ENCODE peak calls at places on chromosome 18, in ten cellular contexts. D, Q, G, F, M, P, Y, I, T and V are unnamed samples.

GRCh38 chr18:4755848-4756247 is 300.7 kb upstream of the DLGAP1 start:
- DNase-seq in D (no peak), Q (no peak), G (no peak), F (no peak), M (no peak), P (no peak), Y (no peak), I (no peak), T (no peak), V (no peak)

GRCh38 chr18:29307231-29307630 is 1130.3 kb upstream of the CDH2 start:
- DNase-seq in D (no peak), Q (no peak), G (no peak), F (no peak), M (no peak), P (no peak), Y (no peak), I (no peak), T (no peak), V (no peak)

GRCh38 chr18:13374096-13374467 is 155.5 kb downstream of the LDLRAD4 start:
- DNase-seq in D (no peak), Q (no peak), G (no peak), F (no peak), M (no peak), P (no peak), Y (no peak), I (no peak), T (no peak), V (peak)

GRCh38 chr18:78768655-78769501 is 210.7 kb upstream of the SALL3 start:
- DNase-seq in D (no peak), Q (no peak), G (no peak), F (no peak), M (no peak), P (no peak), Y (no peak), I (no peak), T (no peak), V (peak)

GRCh38 chr18:12255626-12256026 is 1.5 kb downstream of the CIDEA start:
- DNase-seq in D (no peak), Q (no peak), G (no peak), F (peak), M (no peak), P (no peak), Y (peak), I (no peak), T (peak), V (no peak)

GRCh38 chr18:22524783-22525182 is 107.1 kb upstream of the CTAGE1 start:
- DNase-seq in D (no peak), Q (no peak), G (no peak), F (no peak), M (no peak), P (peak), Y (no peak), I (no peak), T (no peak), V (no peak)

GRCh38 chr18:41936471-41937134 is 18.4 kb upstream of the PIK3C3 start:
- DNase-seq in D (no peak), Q (no peak), G (no peak), F (no peak), M (peak), P (no peak), Y (no peak), I (no peak), T (no peak), V (no peak)

GRCh38 chr18:56632070-56633022 is 6.0 kb downstream of the TXNL1 start:
- DNase-seq in D (no peak), Q (no peak), G (no peak), F (no peak), M (no peak), P (no peak), Y (no peak), I (no peak), T (no peak), V (no peak)

GRCh38 chr18:13003466-13003896 is 12.3 kb downstream of the CEP192 start:
- DNase-seq in D (peak), Q (no peak), G (peak), F (peak), M (peak), P (peak), Y (peak), I (peak), T (peak), V (no peak)

GRCh38 chr18:56256659-56257058 is 381.7 kb downstream of the TXNL1 start:
- DNase-seq in D (no peak), Q (no peak), G (no peak), F (no peak), M (no peak), P (no peak), Y (no peak), I (no peak), T (no peak), V (no peak)

GRCh38 chr18:29962579-29962978 is 1080.0 kb downstream of the DSC3 start:
- DNase-seq in D (no peak), Q (no peak), G (no peak), F (peak), M (no peak), P (no peak), Y (no peak), I (no peak), T (no peak), V (no peak)

GRCh38 chr18:79108520-79109215 is 39.5 kb downstream of the ATP9B start:
- DNase-seq in D (no peak), Q (no peak), G (no peak), F (peak), M (no peak), P (no peak), Y (no peak), I (no peak), T (no peak), V (no peak)

GRCh38 chr18:26902296-26902695 is 36.8 kb upstream of the AQP4 start:
- DNase-seq in D (no peak), Q (no peak), G (no peak), F (no peak), M (no peak), P (no peak), Y (no peak), I (no peak), T (no peak), V (no peak)

GRCh38 chr18:59923539-59924196 is 23.9 kb downstream of the PMAIP1 start:
- DNase-seq in D (no peak), Q (peak), G (no peak), F (no peak), M (no peak), P (no peak), Y (no peak), I (no peak), T (no peak), V (no peak)

GRCh38 chr18:51857989-51858388 is 482.0 kb upstream of the DCC start:
- DNase-seq in D (no peak), Q (no peak), G (no peak), F (no peak), M (no peak), P (no peak), Y (no peak), I (peak), T (no peak), V (no peak)

GRCh38 chr18:78540636-78541400 is 438.8 kb upstream of the SALL3 start:
- DNase-seq in D (no peak), Q (no peak), G (no peak), F (no peak), M (no peak), P (no peak), Y (no peak), I (no peak), T (no peak), V (peak)

GRCh38 chr18:44153976-44154375 is 526.7 kb upstream of the SETBP1 start:
- DNase-seq in D (no peak), Q (no peak), G (no peak), F (peak), M (no peak), P (no peak), Y (no peak), I (no peak), T (no peak), V (no peak)

GRCh38 chr18:44556296-44556695 is 124.4 kb upstream of the SETBP1 start:
- DNase-seq in D (no peak), Q (no peak), G (no peak), F (no peak), M (no peak), P (no peak), Y (no peak), I (no peak), T (no peak), V (no peak)

GRCh38 chr18:70450658-70451253 is 161.9 kb downstream of the SOCS6 start:
- DNase-seq in D (peak), Q (no peak), G (no peak), F (no peak), M (peak), P (peak), Y (peak), I (no peak), T (peak), V (no peak)

GRCh38 chr18:22964116-22964515 is 31.0 kb downstream of the RBBP8 start:
- DNase-seq in D (no peak), Q (no peak), G (no peak), F (no peak), M (no peak), P (peak), Y (no peak), I (no peak), T (no peak), V (no peak)

GRCh38 chr18:7946724-7947377 is 379.7 kb downstream of the PTPRM start:
- DNase-seq in D (peak), Q (no peak), G (no peak), F (peak), M (peak), P (peak), Y (peak), I (no peak), T (peak), V (no peak)

GRCh38 chr18:22946841-22947240 is 13.7 kb downstream of the RBBP8 start:
- DNase-seq in D (no peak), Q (no peak), G (no peak), F (no peak), M (no peak), P (no peak), Y (no peak), I (no peak), T (no peak), V (no peak)

GRCh38 chr18:3044931-3045698 is 32.2 kb upstream of the LPIN2 start:
- DNase-seq in D (no peak), Q (no peak), G (no peak), F (peak), M (no peak), P (no peak), Y (peak), I (no peak), T (no peak), V (peak)

GRCh38 chr18:57210711-57211411 is 64.0 kb downstream of the BOD1L2 start:
- DNase-seq in D (no peak), Q (peak), G (no peak), F (no peak), M (no peak), P (no peak), Y (peak), I (no peak), T (no peak), V (no peak)

DNA sequence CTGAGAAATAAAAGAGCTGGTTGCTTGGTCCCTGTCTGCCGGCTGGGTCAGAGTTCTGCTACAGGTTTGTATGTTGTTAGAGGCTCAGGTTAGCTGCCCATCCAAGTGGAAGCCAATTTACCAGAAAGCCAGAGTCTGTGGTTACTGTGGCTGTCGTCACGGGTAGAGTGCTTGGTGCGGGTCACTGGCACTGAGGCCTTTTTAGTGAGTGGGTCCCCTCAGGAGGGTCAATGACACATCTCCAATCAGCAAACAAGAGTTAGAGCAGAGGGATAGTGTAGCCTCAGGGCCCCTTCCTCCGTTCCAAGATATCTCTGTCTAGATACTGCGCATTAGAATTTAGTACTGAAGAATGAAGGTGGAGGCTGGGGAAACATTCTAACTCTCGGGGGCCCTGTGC is 41.2 kb downstream of the CTIF start:
- DNase-seq in D (no peak), Q (no peak), G (no peak), F (no peak), M (no peak), P (no peak), Y (no peak), I (no peak), T (no peak), V (no peak)
- TF ChIP-seq CTCF in D (no peak), Q (no peak), G (no peak), F (no peak), M (no peak), P (no peak), Y (no peak), I (no peak), T (no peak), V (no peak)

GRCh38 chr18:63022429-63023022 is 297.0 kb downstream of the BCL2 start:
- DNase-seq in D (peak), Q (no peak), G (peak), F (no peak), M (no peak), P (no peak), Y (no peak), I (no peak), T (no peak), V (no peak)

GRCh38 chr18:63028380-63028779 is 291.2 kb downstream of the BCL2 start:
- DNase-seq in D (no peak), Q (no peak), G (no peak), F (no peak), M (no peak), P (no peak), Y (no peak), I (no peak), T (no peak), V (no peak)

DNA sequence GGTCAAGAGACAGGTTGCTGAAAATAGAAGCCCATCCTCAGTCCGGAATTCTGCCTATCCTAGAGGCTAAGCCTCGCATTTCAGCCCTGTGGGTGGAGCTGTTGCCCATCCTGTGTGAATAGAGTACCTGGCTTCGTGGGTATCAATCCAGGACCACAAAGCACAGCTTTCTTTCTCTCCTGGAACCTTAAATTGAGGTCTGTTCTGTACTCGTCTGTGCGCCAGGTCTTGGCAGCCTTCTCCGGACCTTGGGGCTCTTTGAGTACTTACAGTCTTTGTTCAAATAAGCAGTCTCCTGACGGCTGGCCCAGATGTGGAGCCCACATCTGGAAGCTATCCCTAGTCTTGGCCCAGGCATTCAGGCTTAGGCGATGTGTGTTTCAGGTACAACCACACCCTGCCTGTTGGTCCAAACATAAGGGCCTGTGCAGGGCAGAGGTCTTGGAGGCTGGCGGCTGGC is 294.3 kb downstream of the BCL2 start:
- DNase-seq in D (peak), Q (no peak), G (peak), F (peak), M (no peak), P (no peak), Y (peak), I (peak), T (no peak), V (no peak)
- TF ChIP-seq CTCF in D (peak), Q (peak), G (no peak), F (peak), M (peak), P (peak), Y (peak), I (peak), T (peak), V (peak)

DNA sequence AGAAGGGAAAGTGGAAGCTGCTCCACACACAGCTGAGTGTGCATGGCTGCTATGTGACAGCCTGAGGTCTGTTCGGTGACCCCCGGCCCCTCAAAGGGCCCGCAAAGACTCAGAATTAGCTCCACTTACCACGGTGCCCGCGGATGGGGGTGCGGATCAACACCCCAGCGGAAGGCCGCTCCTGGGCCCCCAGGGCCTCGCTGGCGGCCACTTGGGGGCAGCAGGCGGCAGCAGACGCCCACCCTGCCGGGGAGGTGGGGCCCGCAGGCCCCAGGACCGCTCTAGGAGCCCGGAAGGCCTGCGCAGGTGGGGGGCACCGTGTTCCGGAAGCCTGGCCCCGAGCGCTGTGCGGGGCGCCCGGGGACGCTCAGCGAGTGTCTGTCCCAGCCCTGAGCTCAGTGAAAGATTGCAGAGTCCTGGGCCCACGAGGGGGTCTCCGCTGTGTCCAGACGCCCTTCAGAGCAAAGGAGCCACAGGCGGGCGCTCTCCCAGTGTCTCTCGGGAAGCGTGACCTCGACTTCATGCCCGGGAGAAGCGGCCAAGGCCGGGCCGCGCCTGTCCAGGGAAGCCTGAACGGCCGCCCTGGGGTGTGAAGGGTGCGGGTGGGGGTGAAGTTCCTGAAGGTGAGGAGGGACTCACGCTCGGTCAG is 118.6 kb downstream of the VAPA start:
- DNase-seq in D (peak), Q (no peak), G (peak), F (no peak), M (no peak), P (no peak), Y (no peak), I (no peak), T (no peak), V (no peak)
- TF ChIP-seq CTCF in D (no peak), Q (peak), G (peak), F (no peak), M (no peak), P (no peak), Y (no peak), I (peak), T (no peak), V (peak)

GRCh38 chr18:75247601-75248421 is 37.2 kb downstream of the TSHZ1 start:
- DNase-seq in D (no peak), Q (no peak), G (no peak), F (peak), M (peak), P (peak), Y (peak), I (no peak), T (no peak), V (no peak)

GRCh38 chr18:75241705-75242104 is 31.1 kb downstream of the TSHZ1 start:
- DNase-seq in D (no peak), Q (no peak), G (no peak), F (no peak), M (no peak), P (no peak), Y (no peak), I (no peak), T (no peak), V (no peak)

GRCh38 chr18:75247041-75247551 is 36.5 kb downstream of the TSHZ1 start:
- DNase-seq in D (peak), Q (no peak), G (no peak), F (no peak), M (peak), P (peak), Y (no peak), I (no peak), T (no peak), V (no peak)

GRCh38 chr18:75244914-75245313 is 34.3 kb downstream of the TSHZ1 start:
- DNase-seq in D (peak), Q (no peak), G (no peak), F (no peak), M (no peak), P (no peak), Y (no peak), I (no peak), T (no peak), V (no peak)

GRCh38 chr18:75244336-75244735 is 33.7 kb downstream of the TSHZ1 start:
- DNase-seq in D (peak), Q (no peak), G (peak), F (peak), M (no peak), P (no peak), Y (no peak), I (peak), T (no peak), V (no peak)
- TF ChIP-seq CTCF in D (peak), Q (peak), G (no peak), F (peak), M (no peak), P (no peak), Y (no peak), I (peak), T (peak), V (peak)

GRCh38 chr18:35072616-35073015 is 31.4 kb downstream of the MAPRE2 start:
- DNase-seq in D (peak), Q (no peak), G (no peak), F (no peak), M (no peak), P (no peak), Y (no peak), I (no peak), T (no peak), V (no peak)
- TF ChIP-seq CTCF in D (no peak), Q (no peak), G (no peak), F (no peak), M (no peak), P (no peak), Y (no peak), I (no peak), T (no peak), V (no peak)

GRCh38 chr18:77207540-77207939 is 42.1 kb upstream of the GALR1 start:
- DNase-seq in D (peak), Q (no peak), G (peak), F (peak), M (peak), P (peak), Y (peak), I (peak), T (peak), V (no peak)
- TF ChIP-seq CTCF in D (peak), Q (peak), G (peak), F (peak), M (peak), P (peak), Y (peak), I (peak), T (peak), V (peak)

DNA sequence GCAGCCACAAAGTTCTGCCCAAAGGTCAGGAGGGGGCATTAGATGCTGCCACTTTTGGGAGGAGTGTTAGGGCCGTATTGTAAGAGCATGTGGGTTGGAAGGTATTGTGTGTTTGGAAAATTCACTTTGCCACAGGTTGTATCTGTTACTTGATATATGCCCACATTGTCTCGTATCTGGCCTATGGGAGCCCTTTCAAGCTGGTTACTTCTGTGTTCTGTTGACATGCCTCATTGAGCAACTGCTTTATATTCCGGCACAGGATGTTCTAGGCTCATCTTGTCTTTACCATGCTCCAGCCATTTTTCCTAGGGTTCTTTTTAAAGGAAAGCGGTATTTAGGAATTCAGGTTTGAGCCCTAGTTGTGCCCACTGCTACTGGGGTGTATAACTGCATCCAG is 6.0 kb downstream of the ADNP2 start:
- DNase-seq in D (no peak), Q (peak), G (no peak), F (no peak), M (no peak), P (no peak), Y (no peak), I (no peak), T (no peak), V (no peak)
- TF ChIP-seq CTCF in D (no peak), Q (no peak), G (no peak), F (no peak), M (no peak), P (no peak), Y (no peak), I (no peak), T (no peak), V (no peak)

GRCh38 chr18:50281295-50281971 is at the start of gene MBD1:
- DNase-seq in D (peak), Q (peak), G (peak), F (peak), M (peak), P (peak), Y (peak), I (peak), T (peak), V (peak)
- TF ChIP-seq CTCF in D (no peak), Q (peak), G (no peak), F (peak), M (peak), P (peak), Y (no peak), I (peak), T (no peak), V (peak)

GRCh38 chr18:71994273-71994672 is 549.9 kb downstream of the CBLN2 start:
- DNase-seq in D (no peak), Q (no peak), G (no peak), F (no peak), M (no peak), P (no peak), Y (no peak), I (no peak), T (no peak), V (no peak)

GRCh38 chr18:71995895-71996443 is 548.2 kb downstream of the CBLN2 start:
- DNase-seq in D (no peak), Q (no peak), G (no peak), F (peak), M (no peak), P (no peak), Y (no peak), I (no peak), T (no peak), V (no peak)

DNA sequence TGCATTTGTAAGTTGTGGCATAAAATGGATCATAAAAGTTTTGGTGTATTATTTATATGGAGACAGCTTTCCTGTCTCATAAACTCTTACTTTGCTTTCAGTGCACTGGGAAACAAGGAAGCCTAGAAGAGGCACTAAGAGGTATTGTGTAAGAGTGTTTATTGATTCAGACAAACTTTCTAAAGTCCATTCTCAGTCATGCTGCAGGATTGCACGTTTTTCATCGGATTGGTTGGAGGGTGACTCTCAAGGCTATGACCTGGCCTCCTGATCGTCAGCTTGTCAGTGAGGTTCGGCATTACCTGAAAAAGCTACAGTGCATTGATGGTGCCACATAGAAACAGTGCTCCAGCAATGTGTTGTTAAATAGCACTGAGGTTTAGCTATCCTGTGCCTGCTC is 545.6 kb downstream of the CBLN2 start:
- DNase-seq in D (no peak), Q (no peak), G (no peak), F (peak), M (no peak), P (no peak), Y (no peak), I (no peak), T (no peak), V (no peak)
- TF ChIP-seq CTCF in D (no peak), Q (no peak), G (no peak), F (no peak), M (no peak), P (no peak), Y (no peak), I (no peak), T (no peak), V (no peak)